ENCODE peak calls at places on chromosomes 4 and X, in five cellular contexts. One of them, this sample, is unnamed.

GRCh38 chr4:175051974-175052373 is 133.8 kb downstream of the ADAM29 start:
- DNase-seq in Karpas-422: no peak
- DNase-seq in GM23248: no peak
- DNase-seq in HCT116: no peak
- DNase-seq in SK-N-SH: no peak
- DNase-seq in this sample: no peak

GRCh38 chr4:110003401-110004187 is 90.9 kb downstream of the EGF start:
- DNase-seq in HCT116: no peak
- DNase-seq in SK-N-SH: no peak
- DNase-seq in GM23248: peak; percentile 36
- DNase-seq in Karpas-422: no peak
- DNase-seq in this sample: no peak

GRCh38 chr4:79588679-79589078 is 180.7 kb upstream of the GK2 start:
- DNase-seq in HCT116: no peak
- DNase-seq in Karpas-422: no peak
- DNase-seq in SK-N-SH: no peak
- DNase-seq in GM23248: peak; percentile 38
- DNase-seq in this sample: no peak

GRCh38 chr4:87120411-87121162 is 99.8 kb downstream of the KLHL8 start:
- DNase-seq in SK-N-SH: no peak
- DNase-seq in GM23248: no peak
- DNase-seq in HCT116: no peak
- DNase-seq in Karpas-422: no peak
- DNase-seq in this sample: no peak

GRCh38 chr4:175412161-175412560 is 399.9 kb downstream of the GPM6A start:
- DNase-seq in HCT116: no peak
- DNase-seq in Karpas-422: no peak
- DNase-seq in SK-N-SH: no peak
- DNase-seq in GM23248: peak; percentile 80
- DNase-seq in this sample: no peak

GRCh38 chr4:6327220-6327917 is 57.7 kb downstream of the WFS1 start:
- DNase-seq in GM23248: peak; percentile 77
- DNase-seq in SK-N-SH: peak; percentile 94
- DNase-seq in Karpas-422: peak; percentile 89
- DNase-seq in HCT116: peak; percentile 48
- DNase-seq in this sample: peak; percentile 80

GRCh38 chr4:8754634-8755589 is 116.7 kb downstream of the HMX1 start:
- DNase-seq in HCT116: no peak
- DNase-seq in GM23248: no peak
- DNase-seq in SK-N-SH: no peak
- DNase-seq in Karpas-422: no peak
- DNase-seq in this sample: no peak

GRCh38 chr4:27986476-27986875 is 1125.8 kb downstream of the STIM2 start:
- DNase-seq in HCT116: no peak
- DNase-seq in GM23248: no peak
- DNase-seq in Karpas-422: no peak
- DNase-seq in SK-N-SH: no peak
- DNase-seq in this sample: no peak

GRCh38 chrX:31287861-31288260 is 216.0 kb upstream of the FTHL17 start:
- DNase-seq in HCT116: no peak
- DNase-seq in SK-N-SH: no peak
- DNase-seq in GM23248: no peak
- DNase-seq in Karpas-422: no peak
- DNase-seq in this sample: no peak

GRCh38 chr4:76589402-76589801 is 154.4 kb downstream of the SHROOM3 start:
- DNase-seq in GM23248: peak; percentile 88
- DNase-seq in SK-N-SH: no peak
- DNase-seq in HCT116: no peak
- DNase-seq in Karpas-422: no peak
- DNase-seq in this sample: peak; percentile 72

GRCh38 chr4:57265831-57266582 is 155.8 kb upstream of the IGFBP7 start:
- DNase-seq in Karpas-422: no peak
- DNase-seq in SK-N-SH: no peak
- DNase-seq in HCT116: no peak
- DNase-seq in GM23248: peak; percentile 20
- DNase-seq in this sample: no peak

GRCh38 chr4:4763815-4764202 is 95.7 kb upstream of the MSX1 start:
- DNase-seq in Karpas-422: no peak
- DNase-seq in GM23248: peak; percentile 51
- DNase-seq in SK-N-SH: no peak
- DNase-seq in HCT116: peak; percentile 52
- DNase-seq in this sample: no peak

GRCh38 chrX:154131955-154132354 is 12.1 kb upstream of the OPN1LW start:
- DNase-seq in GM23248: no peak
- DNase-seq in Karpas-422: no peak
- DNase-seq in HCT116: no peak
- DNase-seq in SK-N-SH: no peak
- DNase-seq in this sample: no peak

GRCh38 chrX:140766024-140766611 is 56.6 kb downstream of the LINC00632 start:
- DNase-seq in GM23248: peak; percentile 63
- DNase-seq in Karpas-422: peak; percentile 85
- DNase-seq in HCT116: no peak
- DNase-seq in SK-N-SH: peak; percentile 61
- DNase-seq in this sample: peak; percentile 42

GRCh38 chr4:17494258-17494657 is 17.6 kb downstream of the QDPR start:
- DNase-seq in GM23248: peak; percentile 82
- DNase-seq in HCT116: no peak
- DNase-seq in Karpas-422: no peak
- DNase-seq in SK-N-SH: no peak
- DNase-seq in this sample: no peak

GRCh38 chr4:55439023-55439422 is 43.3 kb downstream of the TMEM165 start:
- DNase-seq in HCT116: no peak
- DNase-seq in GM23248: no peak
- DNase-seq in Karpas-422: no peak
- DNase-seq in SK-N-SH: no peak
- DNase-seq in this sample: no peak

GRCh38 chrX:49165901-49166881 is 3.6 kb downstream of the MAGIX start:
- DNase-seq in GM23248: peak; percentile 17
- DNase-seq in HCT116: peak; percentile 85
- DNase-seq in SK-N-SH: peak; percentile 72
- DNase-seq in Karpas-422: peak; percentile 87
- DNase-seq in this sample: no peak

GRCh38 chr4:129358571-129358970 is 262.6 kb downstream of the C4orf33 start:
- DNase-seq in GM23248: peak; percentile 39
- DNase-seq in SK-N-SH: no peak
- DNase-seq in Karpas-422: no peak
- DNase-seq in HCT116: peak; percentile 26
- DNase-seq in this sample: no peak

GRCh38 chr4:31349907-31350306 is 629.7 kb downstream of the PCDH7 start:
- DNase-seq in GM23248: no peak
- DNase-seq in SK-N-SH: no peak
- DNase-seq in HCT116: no peak
- DNase-seq in Karpas-422: no peak
- DNase-seq in this sample: no peak

GRCh38 chr4:141788169-141788915 is 152.0 kb downstream of the IL15 start:
- DNase-seq in GM23248: peak; percentile 49
- DNase-seq in SK-N-SH: no peak
- DNase-seq in HCT116: no peak
- DNase-seq in Karpas-422: no peak
- DNase-seq in this sample: no peak

GRCh38 chr4:89837385-89837995 is 529 bp upstream of the SNCA start:
- DNase-seq in HCT116: no peak
- DNase-seq in SK-N-SH: peak; percentile 54
- DNase-seq in GM23248: peak; percentile 20
- DNase-seq in Karpas-422: no peak
- DNase-seq in this sample: no peak

GRCh38 chrX:71301195-71301924 is at the start of gene ITGB1BP2:
- DNase-seq in HCT116: no peak
- DNase-seq in Karpas-422: no peak
- DNase-seq in SK-N-SH: no peak
- DNase-seq in GM23248: peak; percentile 36
- DNase-seq in this sample: no peak

GRCh38 chrX:68018248-68019203 is 414.8 kb downstream of the OPHN1 start:
- DNase-seq in GM23248: peak; percentile 56
- DNase-seq in Karpas-422: peak; percentile 65
- DNase-seq in SK-N-SH: peak; percentile 12
- DNase-seq in HCT116: peak; percentile 10
- DNase-seq in this sample: peak; percentile 21

GRCh38 chr4:79049840-79050520 is 110.7 kb upstream of the PAQR3 start:
- DNase-seq in GM23248: peak; percentile 49
- DNase-seq in SK-N-SH: peak; percentile 24
- DNase-seq in Karpas-422: no peak
- DNase-seq in HCT116: no peak
- DNase-seq in this sample: no peak

GRCh38 chr4:43316813-43317212 is 424.3 kb downstream of the GRXCR1 start:
- DNase-seq in GM23248: peak; percentile 27
- DNase-seq in SK-N-SH: no peak
- DNase-seq in Karpas-422: no peak
- DNase-seq in HCT116: no peak
- DNase-seq in this sample: no peak

GRCh38 chr4:125677665-125678307 is 363.0 kb downstream of the FAT4 start:
- DNase-seq in SK-N-SH: no peak
- DNase-seq in Karpas-422: no peak
- DNase-seq in HCT116: no peak
- DNase-seq in GM23248: no peak
- DNase-seq in this sample: no peak

GRCh38 chr4:84938316-84938715 is 28.2 kb downstream of the WDFY3 start:
- DNase-seq in GM23248: peak; percentile 83
- DNase-seq in SK-N-SH: no peak
- DNase-seq in Karpas-422: no peak
- DNase-seq in HCT116: no peak
- DNase-seq in this sample: no peak

GRCh38 chr4:99102634-99103033 is 14.0 kb upstream of the ADH5 start:
- DNase-seq in HCT116: no peak
- DNase-seq in GM23248: no peak
- DNase-seq in Karpas-422: no peak
- DNase-seq in SK-N-SH: no peak
- DNase-seq in this sample: no peak

GRCh38 chr4:6524436-6524835 is 50.6 kb upstream of the MAN2B2 start:
- DNase-seq in SK-N-SH: no peak
- DNase-seq in HCT116: no peak
- DNase-seq in Karpas-422: peak; percentile 80
- DNase-seq in GM23248: no peak
- DNase-seq in this sample: no peak

GRCh38 chr4:152485726-152486276 is 50.1 kb downstream of the FBXW7 start:
- DNase-seq in HCT116: no peak
- DNase-seq in GM23248: peak; percentile 71
- DNase-seq in SK-N-SH: no peak
- DNase-seq in Karpas-422: no peak
- DNase-seq in this sample: no peak

GRCh38 chr4:6324999-6325790 is 55.5 kb downstream of the WFS1 start:
- DNase-seq in SK-N-SH: no peak
- DNase-seq in HCT116: no peak
- DNase-seq in GM23248: peak; percentile 79
- DNase-seq in Karpas-422: no peak
- DNase-seq in this sample: peak; percentile 71

GRCh38 chr4:112145820-112146813 is 863 bp downstream of the FAM241A start:
- DNase-seq in SK-N-SH: peak; percentile 73
- DNase-seq in Karpas-422: peak; percentile 49
- DNase-seq in HCT116: no peak
- DNase-seq in GM23248: peak; percentile 79
- DNase-seq in this sample: peak; percentile 28

GRCh38 chr4:11367371-11367770 is 61.3 kb downstream of the HS3ST1 start:
- DNase-seq in SK-N-SH: no peak
- DNase-seq in HCT116: no peak
- DNase-seq in Karpas-422: no peak
- DNase-seq in GM23248: no peak
- DNase-seq in this sample: peak; percentile 7

GRCh38 chr4:53924333-53925049 is 139.9 kb downstream of the CHIC2 start:
- DNase-seq in HCT116: no peak
- DNase-seq in SK-N-SH: no peak
- DNase-seq in GM23248: no peak
- DNase-seq in Karpas-422: no peak
- DNase-seq in this sample: no peak

GRCh38 chr4:119721878-119722277 is 93.3 kb upstream of the PDE5A start:
- DNase-seq in SK-N-SH: no peak
- DNase-seq in HCT116: no peak
- DNase-seq in GM23248: no peak
- DNase-seq in Karpas-422: no peak
- DNase-seq in this sample: no peak

GRCh38 chr4:156517956-156518355 is 453.6 kb downstream of the PDGFC start:
- DNase-seq in SK-N-SH: no peak
- DNase-seq in Karpas-422: no peak
- DNase-seq in GM23248: no peak
- DNase-seq in HCT116: no peak
- DNase-seq in this sample: no peak

GRCh38 chr4:156515295-156515694 is 456.3 kb downstream of the PDGFC start:
- DNase-seq in SK-N-SH: no peak
- DNase-seq in Karpas-422: no peak
- DNase-seq in HCT116: no peak
- DNase-seq in GM23248: no peak
- DNase-seq in this sample: no peak

GRCh38 chr4:156516698-156517097 is 454.9 kb downstream of the PDGFC start:
- DNase-seq in SK-N-SH: no peak
- DNase-seq in HCT116: no peak
- DNase-seq in Karpas-422: no peak
- DNase-seq in GM23248: no peak
- DNase-seq in this sample: no peak

GRCh38 chr4:156517546-156517945 is 454.1 kb downstream of the PDGFC start:
- DNase-seq in Karpas-422: no peak
- DNase-seq in SK-N-SH: no peak
- DNase-seq in HCT116: no peak
- DNase-seq in GM23248: no peak
- DNase-seq in this sample: no peak

GRCh38 chr4:156512622-156513021 is 459.0 kb downstream of the PDGFC start:
- DNase-seq in GM23248: peak; percentile 29
- DNase-seq in HCT116: no peak
- DNase-seq in Karpas-422: no peak
- DNase-seq in SK-N-SH: no peak
- DNase-seq in this sample: no peak
- H3K9me2 ChIP-seq in GM23248: no peaks in the 10 kb centered on the region
- H3K9me2 ChIP-seq in HCT116: no peaks in the 10 kb centered on the region
- H3K9me2 ChIP-seq in Karpas-422: no peaks in the 10 kb centered on the region
- H3K9me2 ChIP-seq in SK-N-SH: no peaks in the 10 kb centered on the region
- H3K9me2 ChIP-seq in this sample: no peaks in the 10 kb centered on the region

DNA sequence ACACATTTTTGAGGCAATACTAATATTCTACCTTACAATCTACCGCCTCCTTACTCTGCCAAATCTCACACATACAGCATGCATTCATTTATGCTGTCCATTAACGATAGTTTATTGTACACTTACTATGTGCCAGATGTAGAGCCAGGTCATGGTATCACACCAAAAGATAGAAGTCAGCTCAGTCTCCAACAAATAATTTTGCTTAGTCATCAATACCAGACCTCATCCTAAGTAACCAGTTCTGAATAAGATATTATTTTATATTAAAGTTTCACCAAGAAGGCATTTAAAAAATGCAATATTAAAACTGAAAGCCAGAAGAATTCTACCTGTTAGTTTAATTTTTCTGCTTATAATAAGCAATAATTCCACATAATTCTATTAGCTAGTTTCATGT is 60.6 kb upstream of the TTC29 start:
- DNase-seq in GM23248: no peak
- DNase-seq in HCT116: no peak
- DNase-seq in Karpas-422: no peak
- DNase-seq in SK-N-SH: no peak
- DNase-seq in this sample: no peak
- H3K9me2 ChIP-seq in GM23248: no peaks in the 10 kb centered on the region
- H3K9me2 ChIP-seq in HCT116: no peaks in the 10 kb centered on the region
- H3K9me2 ChIP-seq in Karpas-422: no peaks in the 10 kb centered on the region
- H3K9me2 ChIP-seq in SK-N-SH: no peaks in the 10 kb centered on the region
- H3K9me2 ChIP-seq in this sample: no peaks in the 10 kb centered on the region

GRCh38 chr4:150078996-150079581 is 844 bp downstream of the DCLK2 start:
- DNase-seq in HCT116: no peak
- DNase-seq in GM23248: peak; percentile 72
- DNase-seq in Karpas-422: no peak
- DNase-seq in SK-N-SH: peak; percentile 77
- DNase-seq in this sample: peak; percentile 28
- H3K9me2 ChIP-seq in HCT116: no peaks in the 10 kb centered on the region
- H3K9me2 ChIP-seq in GM23248: no peaks in the 10 kb centered on the region
- H3K9me2 ChIP-seq in Karpas-422: no peaks in the 10 kb centered on the region
- H3K9me2 ChIP-seq in SK-N-SH: no peaks in the 10 kb centered on the region
- H3K9me2 ChIP-seq in this sample: no peaks in the 10 kb centered on the region

GRCh38 chrX:43640481-43640880 is 15.6 kb upstream of the MAOA start:
- DNase-seq in Karpas-422: no peak
- DNase-seq in SK-N-SH: no peak
- DNase-seq in HCT116: no peak
- DNase-seq in GM23248: no peak
- DNase-seq in this sample: no peak
- H3K9me2 ChIP-seq in Karpas-422: no peaks in the 10 kb centered on the region
- H3K9me2 ChIP-seq in SK-N-SH: no peaks in the 10 kb centered on the region
- H3K9me2 ChIP-seq in HCT116: no peaks in the 10 kb centered on the region
- H3K9me2 ChIP-seq in GM23248: no peaks in the 10 kb centered on the region
- H3K9me2 ChIP-seq in this sample: no peaks in the 10 kb centered on the region